ENCODE peak calls at places on chromosomes 16 and 17, in nine cellular contexts. G is Panc1, C is foreskin fibroblast, M is tibial nerve, T is upper lobe of right lung, P is mammary epithelial cell, V is adrenal gland, S is fibroblast of lung, W is cardiac muscle cell. O is an unnamed sample.

GRCh38 chr17:1592751-1593629 is 30.4 kb upstream of the PITPNA start:
- DNase-seq in G (no peak), C (no peak), M (no peak), T (no peak), P (no peak), V (no peak), S (no peak), W (no peak), O (no peak)

GRCh38 chr17:38454528-38454927 is 26.3 kb downstream of the ARHGAP23 start:
- DNase-seq in G (peak; percentile 25), C (peak; percentile 95), M (peak; percentile 64), T (peak; percentile 82), P (peak; percentile 75), V (peak; percentile 97), S (peak; percentile 81), W (peak; percentile 75), O (peak; percentile 49)

GRCh38 chr16:57012353-57012752 is 23.0 kb downstream of the NLRC5 start:
- DNase-seq in G (no peak), C (no peak), M (no peak), T (no peak), P (no peak), V (no peak), S (no peak), W (no peak), O (no peak)

GRCh38 chr16:57651344-57652333 is 16.5 kb upstream of the ADGRG3 start:
- DNase-seq in G (no peak), C (no peak), M (no peak), T (no peak), P (no peak), V (no peak), S (no peak), W (no peak), O (no peak)

GRCh38 chr17:16906670-16907069 is 65.2 kb downstream of the TNFRSF13B start:
- DNase-seq in G (no peak), C (peak; percentile 13), M (no peak), T (no peak), P (no peak), V (no peak), S (no peak), W (no peak), O (peak; percentile 19)

GRCh38 chr17:41647940-41648410 is 23.6 kb upstream of the KRT17 start:
- DNase-seq in G (no peak), C (peak; percentile 88), M (peak; percentile 93), T (peak; percentile 94), P (peak; percentile 65), V (peak; percentile 74), S (peak; percentile 65), W (peak; percentile 71), O (peak; percentile 27)

GRCh38 chr16:71461686-71462648 is at the start of gene ZNF23:
- DNase-seq in G (no peak), C (peak; percentile 92), M (peak; percentile 72), T (peak; percentile 94), P (peak; percentile 70), V (peak; percentile 82), S (peak; percentile 81), W (peak; percentile 82), O (peak; percentile 37)

GRCh38 chr17:8631554-8631877 is 991 bp upstream of the MYH10 start:
- DNase-seq in G (no peak), C (peak; percentile 44), M (no peak), T (no peak), P (no peak), V (no peak), S (no peak), W (peak; percentile 30), O (no peak)

GRCh38 chr17:50095626-50096037 is 481 bp downstream of the PDK2 start:
- DNase-seq in G (no peak), C (no peak), M (no peak), T (no peak), P (no peak), V (no peak), S (peak; percentile 28), W (no peak), O (no peak)

GRCh38 chr17:14918540-14918939 is 346.6 kb downstream of the PMP22 start:
- DNase-seq in G (no peak), C (peak; percentile 30), M (no peak), T (no peak), P (no peak), V (no peak), S (peak; percentile 45), W (peak; percentile 39), O (no peak)

GRCh38 chr16:85231959-85232358 is 119.7 kb upstream of the CIBAR2 start:
- DNase-seq in G (no peak), C (peak; percentile 50), M (no peak), T (no peak), P (no peak), V (no peak), S (peak; percentile 66), W (peak; percentile 61), O (no peak)

GRCh38 chr16:20849587-20850390 is 43.5 kb downstream of the REXO5 start:
- DNase-seq in G (peak; percentile 71), C (peak; percentile 85), M (peak; percentile 85), T (peak; percentile 72), P (peak; percentile 59), V (peak; percentile 65), S (peak; percentile 80), W (peak; percentile 77), O (peak; percentile 59)

GRCh38 chr17:45006927-45007461 is 38.9 kb upstream of the C1QL1 start:
- DNase-seq in G (no peak), C (peak; percentile 25), M (no peak), T (no peak), P (no peak), V (no peak), S (peak; percentile 25), W (no peak), O (no peak)

GRCh38 chr16:15980329-15980728 is 30.9 kb downstream of the ABCC1 start:
- DNase-seq in G (no peak), C (no peak), M (no peak), T (no peak), P (no peak), V (no peak), S (no peak), W (no peak), O (no peak)

GRCh38 chr16:22659933-22660332 is 149.2 kb downstream of the NPIPB5 start:
- DNase-seq in G (no peak), C (peak; percentile 57), M (no peak), T (no peak), P (no peak), V (no peak), S (no peak), W (no peak), O (no peak)

GRCh38 chr16:50050802-50051201 is 15.0 kb upstream of the HEATR3 start:
- DNase-seq in G (no peak), C (peak; percentile 62), M (no peak), T (no peak), P (no peak), V (no peak), S (peak; percentile 19), W (no peak), O (peak; percentile 8)

GRCh38 chr17:16378631-16379282 is 2.1 kb upstream of the UBB start:
- DNase-seq in G (no peak), C (no peak), M (no peak), T (no peak), P (peak; percentile 96), V (no peak), S (no peak), W (no peak), O (no peak)

GRCh38 chr17:49576121-49576905 is 642 bp downstream of the NXPH3 start:
- DNase-seq in G (no peak), C (peak; percentile 77), M (no peak), T (peak; percentile 69), P (peak; percentile 40), V (no peak), S (peak; percentile 20), W (peak; percentile 60), O (no peak)

GRCh38 chr16:24070851-24071250 is 185.3 kb upstream of the CACNG3 start:
- DNase-seq in G (peak; percentile 17), C (no peak), M (no peak), T (no peak), P (peak; percentile 20), V (no peak), S (peak; percentile 21), W (peak; percentile 27), O (no peak)

GRCh38 chr16:26963109-26963508 is 103.6 kb upstream of the C16orf82 start:
- DNase-seq in G (no peak), C (peak; percentile 26), M (no peak), T (no peak), P (no peak), V (peak; percentile 22), S (peak; percentile 22), W (peak; percentile 12), O (no peak)
- TF ChIP-seq CTCF in G (peak; percentile 20), C (peak; percentile 41), M (no peak), T (peak; percentile 7), P (no peak), V (peak; percentile 49), S (peak; percentile 25), W (peak; percentile 9), O (peak; percentile 28)

GRCh38 chr17:67863624-67864247 is 38.4 kb downstream of the BPTF start:
- DNase-seq in G (no peak), C (no peak), M (no peak), T (no peak), P (no peak), V (no peak), S (no peak), W (no peak), O (no peak)
- H3K4me3 ChIP-seq in G (no peak overlapping the region), C (no peak overlapping the region), M (no peak overlapping the region), T (no peak overlapping the region), P (no peak overlapping the region), V (no peak overlapping the region), S (no peak overlapping the region), W (no peak overlapping the region), O (no peak overlapping the region)

GRCh38 chr16:59368586-59368985 is 634.5 kb upstream of the GOT2 start:
- DNase-seq in G (no peak), C (no peak), M (no peak), T (no peak), P (no peak), V (no peak), S (no peak), W (no peak), O (no peak)

GRCh38 chr16:59369523-59369922 is 635.4 kb upstream of the GOT2 start:
- DNase-seq in G (no peak), C (no peak), M (no peak), T (no peak), P (no peak), V (no peak), S (no peak), W (no peak), O (no peak)

GRCh38 chr16:59370717-59371116 is 636.6 kb upstream of the GOT2 start:
- DNase-seq in G (no peak), C (no peak), M (no peak), T (no peak), P (no peak), V (no peak), S (no peak), W (no peak), O (no peak)

DNA sequence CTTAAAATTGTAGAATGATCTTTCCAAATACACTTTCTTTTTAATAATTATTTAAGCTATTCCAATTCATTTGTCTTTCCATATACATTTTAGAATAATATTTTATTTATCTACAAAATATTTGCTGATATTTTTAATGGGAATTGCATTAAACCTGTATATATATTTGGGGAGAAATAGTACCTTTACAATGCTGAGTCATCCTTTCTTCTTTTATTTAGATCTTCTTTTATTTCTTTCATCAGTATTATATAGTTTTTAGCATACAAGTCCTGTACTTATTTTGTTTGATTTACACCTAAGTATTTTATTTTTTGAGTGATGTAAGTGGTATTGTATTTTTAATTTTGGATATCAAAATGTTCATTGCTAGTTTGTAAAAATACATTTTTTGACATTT is 639.5 kb upstream of the GOT2 start:
- DNase-seq in G (no peak), C (no peak), M (no peak), T (no peak), P (no peak), V (no peak), S (no peak), W (no peak), O (no peak)
- TF ChIP-seq CTCF in G (no peak), C (no peak), M (no peak), T (no peak), P (no peak), V (no peak), S (no peak), W (no peak), O (no peak)

GRCh38 chr17:60106377-60107059 is 27.8 kb upstream of the HEATR6 start:
- DNase-seq in G (no peak), C (peak; percentile 78), M (no peak), T (no peak), P (no peak), V (no peak), S (peak; percentile 52), W (peak; percentile 61), O (peak; percentile 18)
- H3K4me3 ChIP-seq in G (no peak overlapping the region), C (no peak overlapping the region), M (no peak overlapping the region), T (no peak overlapping the region), P (no peak overlapping the region), V (no peak overlapping the region), S (no peak overlapping the region), W (no peak overlapping the region), O (no peak overlapping the region)